ENCODE peak calls at places on chromosome 3, in nine cellular contexts. K is HCT116, B is endodermal cell, V is neuronal stem cell, C is colonic mucosa, J is mammary epithelial cell, L is neural progenitor cell, U is MM.1S, Q is H1. S is an unnamed sample. For H3K27me3 and H3K4me1, the result is how much of the 10 kb centered on the place peaks cover.

GRCh38 chr3:129001101-129001816 is at the start of gene EFCC1:
- DNase-seq in V (peak), J (peak), K (no peak), Q (no peak), L (peak), U (no peak), C (peak), B (peak), S (no peak)

GRCh38 chr3:89107461-89108035 is at the start of gene EPHA3:
- DNase-seq in L (peak), C (peak), J (peak), Q (peak), K (no peak), B (peak), V (peak), U (peak), S (peak)

GRCh38 chr3:143068059-143068458 is 51.5 kb upstream of the CHST2 start:
- DNase-seq in Q (no peak), K (no peak), C (no peak), V (no peak), L (no peak), U (no peak), J (no peak), B (no peak), S (peak)

GRCh38 chr3:182969277-182969676 is 11.1 kb downstream of the DCUN1D1 start:
- DNase-seq in C (no peak), V (no peak), U (no peak), L (no peak), K (no peak), J (peak), B (no peak), Q (no peak), S (no peak)

GRCh38 chr3:103685940-103686339 is 1251.1 kb downstream of the ZPLD1 start:
- DNase-seq in J (no peak), U (no peak), Q (no peak), L (no peak), B (no peak), V (no peak), K (no peak), C (no peak), S (no peak)

GRCh38 chr3:142210144-142210543 is 15.2 kb downstream of the GK5 start:
- DNase-seq in J (no peak), Q (no peak), C (no peak), B (no peak), L (peak), V (no peak), K (no peak), U (no peak), S (no peak)

GRCh38 chr3:194986208-194987043 is 284.5 kb downstream of the XXYLT1 start:
- DNase-seq in B (no peak), J (peak), K (no peak), U (no peak), C (no peak), L (no peak), Q (no peak), V (no peak), S (no peak)

GRCh38 chr3:69320867-69321266 is 65.0 kb downstream of the FRMD4B start:
- DNase-seq in V (no peak), U (peak), K (no peak), C (no peak), B (no peak), L (no peak), Q (no peak), J (no peak), S (no peak)

GRCh38 chr3:194082596-194083220 is 53.2 kb upstream of the HES1 start:
- DNase-seq in L (no peak), C (no peak), K (no peak), J (no peak), U (no peak), B (no peak), V (no peak), Q (no peak), S (no peak)

GRCh38 chr3:149004622-149005021 is 13.3 kb downstream of the GYG1 start:
- DNase-seq in U (no peak), Q (no peak), C (no peak), B (no peak), K (no peak), V (no peak), J (no peak), L (peak), S (no peak)

GRCh38 chr3:190840146-190840545 is 22.3 kb downstream of the GMNC start:
- DNase-seq in L (peak), V (no peak), B (no peak), U (peak), K (no peak), Q (no peak), J (peak), C (no peak), S (no peak)

GRCh38 chr3:51585197-51585596 is 46.7 kb downstream of the RAD54L2 start:
- DNase-seq in L (no peak), U (no peak), B (no peak), Q (no peak), C (no peak), K (no peak), J (peak), V (no peak), S (no peak)

GRCh38 chr3:126052196-126053058 is 31.5 kb downstream of the SLC41A3 start:
- DNase-seq in L (no peak), Q (no peak), J (no peak), U (no peak), K (no peak), B (no peak), C (no peak), V (no peak), S (no peak)

GRCh38 chr3:41200669-41201021 is 1.3 kb downstream of the CTNNB1 start:
- DNase-seq in B (no peak), K (no peak), U (no peak), L (peak), C (peak), V (peak), Q (no peak), J (peak), S (no peak)
- H3K9ac ChIP-seq in B (peak), K (no peak), U (peak), L (peak), C (peak), V (no peak), Q (peak), J (peak), S (peak)

DNA sequence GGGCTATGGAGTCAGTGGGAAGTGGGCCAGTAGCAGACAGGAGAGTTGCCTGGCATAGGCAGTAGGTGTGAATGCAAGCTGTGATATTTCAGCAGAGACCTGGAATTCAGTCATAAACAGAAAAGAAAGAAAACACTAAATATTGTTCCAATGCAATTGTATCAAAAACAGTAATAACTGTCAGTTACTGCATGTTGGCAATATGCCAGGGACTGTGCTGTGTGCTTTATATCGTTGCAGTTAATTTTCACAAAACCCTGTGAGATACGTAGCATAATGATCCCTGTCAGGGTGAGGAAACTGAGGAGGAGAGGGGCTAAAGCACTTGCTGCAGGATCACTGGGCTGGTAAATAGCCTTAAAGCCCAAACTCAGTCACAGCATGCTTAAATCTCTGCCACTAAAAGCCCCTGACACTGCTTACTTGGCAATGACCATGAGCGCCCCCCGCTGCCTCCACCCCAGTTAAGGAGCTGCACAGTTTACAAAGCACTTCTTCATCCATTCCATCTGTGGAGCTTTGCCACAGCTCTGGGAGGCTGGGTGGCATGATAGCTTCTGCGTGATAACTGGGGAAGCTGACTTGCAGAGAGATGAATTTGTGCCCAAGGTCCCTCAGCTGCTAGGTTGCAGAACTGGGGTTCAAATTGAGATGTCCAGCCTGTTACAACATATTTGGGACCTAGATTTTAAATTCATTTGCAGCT is 4.0 kb downstream of the SLC6A1 start:
- DNase-seq in K (no peak), B (no peak), C (no peak), Q (no peak), J (no peak), L (no peak), V (no peak), U (no peak), S (no peak)
- H3K27me3 ChIP-seq in K (under half), B (half or more), C (under half), Q (under half), J (under half), L (half or more), V (under half), U (under half), S (under half)

GRCh38 chr3:171455603-171456550 is 4.3 kb downstream of the TNIK start:
- DNase-seq in Q (no peak), C (no peak), K (no peak), B (no peak), J (peak), U (no peak), V (no peak), L (no peak), S (no peak)
- H3K4me1 ChIP-seq in Q (under half), C (under half), K (under half), B (under half), J (under half), U (under half), V (under half), L (under half), S (under half)

GRCh38 chr3:45552773-45553371 is 41.7 kb upstream of the LIMD1 start:
- DNase-seq in C (no peak), V (no peak), Q (no peak), J (no peak), K (no peak), B (peak), L (no peak), U (no peak), S (no peak)

GRCh38 chr3:45549961-45550360 is 44.6 kb upstream of the LIMD1 start:
- DNase-seq in K (no peak), C (no peak), V (no peak), Q (no peak), U (no peak), L (no peak), B (no peak), J (no peak), S (no peak)

GRCh38 chr3:45553469-45553974 is 41.0 kb upstream of the LIMD1 start:
- DNase-seq in Q (no peak), C (peak), B (peak), V (no peak), K (no peak), L (no peak), U (peak), J (peak), S (no peak)

GRCh38 chr3:45552031-45552772 is 42.3 kb upstream of the LIMD1 start:
- DNase-seq in Q (no peak), J (no peak), B (peak), C (no peak), K (no peak), V (no peak), L (no peak), U (no peak), S (no peak)

GRCh38 chr3:45551214-45552010 is 43.1 kb upstream of the LIMD1 start:
- DNase-seq in C (peak), Q (peak), L (no peak), K (peak), J (peak), V (no peak), B (peak), U (no peak), S (no peak)
- H3K9ac ChIP-seq in C (no peak), Q (no peak), L (no peak), K (peak), J (peak), V (no peak), B (no peak), U (no peak), S (no peak)

DNA sequence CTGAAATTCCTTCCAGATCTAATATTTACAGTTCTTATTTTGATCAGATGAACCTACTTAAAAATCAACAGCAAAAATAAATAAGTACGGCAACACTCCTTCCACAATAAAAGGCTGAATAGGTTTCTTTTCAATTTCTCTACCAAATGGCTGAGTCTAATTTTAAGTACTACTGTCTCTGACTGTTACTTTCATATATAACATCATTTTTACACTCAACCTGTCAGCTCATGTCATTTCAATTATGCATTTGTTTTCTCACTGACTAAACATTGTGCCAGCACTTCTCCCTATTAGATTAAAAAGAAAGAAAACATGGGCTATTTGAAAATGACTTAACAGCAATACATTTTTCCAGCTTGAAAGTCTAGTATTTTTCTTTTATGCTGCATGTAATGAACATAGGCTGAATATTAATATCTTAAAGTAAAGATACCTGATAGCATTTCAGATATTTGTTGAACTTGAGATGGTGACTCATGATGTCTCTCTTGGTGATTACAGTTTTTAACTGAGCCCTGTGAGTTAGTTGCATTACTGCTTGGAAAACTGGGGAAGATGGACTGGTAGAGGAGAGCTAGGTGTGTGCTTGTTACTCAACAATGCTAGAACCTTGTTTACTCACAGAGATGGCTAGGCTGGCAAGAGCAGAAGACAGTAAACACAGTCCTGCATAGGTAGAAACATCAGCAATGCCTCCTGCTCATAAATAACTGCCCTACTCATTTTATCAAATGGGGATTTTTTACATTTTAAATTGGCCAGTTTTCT is 73.9 kb downstream of the PEX5L start:
- DNase-seq in K (no peak), U (no peak), V (no peak), Q (no peak), L (no peak), B (no peak), J (peak), C (no peak), S (no peak)
- H3K27me3 ChIP-seq in K (under half), U (under half), V (under half), Q (under half), L (under half), B (under half), J (under half), C (under half), S (under half)

GRCh38 chr3:197670361-197670760 is 66.3 kb downstream of the RUBCN start:
- DNase-seq in L (no peak), B (no peak), J (no peak), U (no peak), C (no peak), K (no peak), V (no peak), Q (no peak), S (no peak)
- H3K4me1 ChIP-seq in L (under half), B (under half), J (under half), U (under half), C (under half), K (under half), V (under half), Q (under half), S (under half)

DNA sequence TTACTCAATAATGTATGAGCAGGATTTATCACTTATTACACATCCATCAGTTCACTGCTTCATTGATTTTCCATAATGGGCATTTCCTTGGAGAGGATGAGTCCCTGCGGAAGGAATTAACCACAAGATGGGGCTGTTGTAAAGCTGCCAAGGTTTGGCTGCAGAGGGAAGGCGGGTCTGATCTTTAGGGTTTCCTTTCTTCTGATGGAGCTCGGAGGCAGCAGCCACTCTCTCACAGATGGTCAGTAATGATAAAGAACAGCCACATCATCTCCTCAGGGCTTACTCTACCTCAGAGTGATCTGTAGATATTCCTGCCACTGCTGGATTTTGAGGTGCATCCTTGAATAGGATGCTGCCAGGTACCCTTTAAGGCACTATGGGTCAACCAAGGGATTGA is 115.2 kb downstream of the USP13 start:
- DNase-seq in K (no peak), Q (no peak), V (peak), L (peak), C (peak), B (peak), J (peak), U (no peak), S (peak)
- H3K9ac ChIP-seq in K (no peak), Q (no peak), V (no peak), L (no peak), C (no peak), B (no peak), J (no peak), U (no peak), S (no peak)

GRCh38 chr3:157248590-157249425 is 88.9 kb upstream of the CCNL1 start:
- DNase-seq in U (peak), V (peak), L (peak), Q (no peak), K (peak), J (peak), B (no peak), C (no peak), S (peak)

GRCh38 chr3:157255797-157256196 is 95.8 kb upstream of the CCNL1 start:
- DNase-seq in U (no peak), V (no peak), K (no peak), J (no peak), B (no peak), C (no peak), Q (no peak), L (no peak), S (peak)

GRCh38 chr3:157257101-157257500 is 97.2 kb upstream of the CCNL1 start:
- DNase-seq in U (no peak), Q (no peak), L (no peak), V (no peak), B (no peak), C (no peak), K (no peak), J (no peak), S (no peak)

GRCh38 chr3:157247391-157247790 is 87.4 kb upstream of the CCNL1 start:
- DNase-seq in J (no peak), L (no peak), Q (no peak), C (no peak), U (no peak), K (no peak), V (no peak), B (no peak), S (no peak)

GRCh38 chr3:157251685-157252084 is 91.7 kb upstream of the CCNL1 start:
- DNase-seq in V (no peak), J (no peak), U (no peak), B (no peak), K (no peak), Q (no peak), L (no peak), C (no peak), S (no peak)
- H3K27me3 ChIP-seq in V (under half), J (under half), U (under half), B (under half), K (under half), Q (under half), L (under half), C (under half), S (under half)

S was measured in NT2/D1.